ENCODE peak calls at places on chromosomes 4 and X, in ten cellular contexts. B is left lung; U is mammary epithelial cell; W is Right ventricle myocardium superior; D is coronary artery; R is globus pallidus; C is LoVo; E is MV-4-11; S is anterior cingulate cortex; Z is stimulated activated CD4-positive, alpha-beta T cell treated with anti-CD3 and anti-CD28 coated beads, TNF-alpha, amount 100 ng/mL, for 4 hours. G is an unnamed sample.

GRCh38 chr4:110344165-110344564 is 131.8 kb upstream of the ENPEP start:
- DNase-seq in S (no peak), D (no peak), U (no peak), C (peak), Z (no peak), E (no peak), R (no peak), W (no peak), B (no peak), G (no peak)

GRCh38 chrX:53089224-53089842 is 4.6 kb upstream of the KANTR start:
- DNase-seq in B (no peak), S (peak), E (peak), U (peak), R (no peak), Z (no peak), C (peak), W (no peak), D (no peak), G (no peak)

GRCh38 chr4:172776203-172776896 is 392.3 kb upstream of the GALNT7 start:
- DNase-seq in C (no peak), W (no peak), S (no peak), U (no peak), R (no peak), B (no peak), Z (no peak), E (no peak), D (no peak), G (no peak)

GRCh38 chrX:140817943-140818342 is 108.4 kb downstream of the LINC00632 start:
- DNase-seq in S (no peak), D (no peak), R (no peak), C (peak), E (no peak), B (no peak), U (no peak), W (no peak), Z (no peak), G (no peak)

GRCh38 chr4:40199999-40200880 is 3.4 kb downstream of the RHOH start:
- DNase-seq in S (no peak), W (no peak), U (peak), C (no peak), B (no peak), R (no peak), D (no peak), Z (no peak), E (peak), G (peak)

GRCh38 chr4:41257257-41257900 is 651 bp downstream of the UCHL1 start:
- DNase-seq in S (peak), C (peak), W (peak), D (peak), U (no peak), Z (peak), B (peak), E (no peak), R (peak), G (peak)

GRCh38 chr4:152673489-152673888 is 6.3 kb downstream of the TMEM154 start:
- DNase-seq in R (no peak), E (no peak), D (no peak), Z (no peak), U (peak), C (no peak), S (no peak), B (no peak), W (no peak), G (no peak)

GRCh38 chrX:134551365-134552095 is 91.6 kb downstream of the HPRT1 start:
- DNase-seq in D (no peak), B (no peak), R (no peak), C (no peak), W (no peak), E (no peak), U (no peak), S (no peak), Z (no peak), G (no peak)

GRCh38 chrX:48025561-48025960 is 18.8 kb downstream of the SPACA5 start:
- DNase-seq in S (peak), E (peak), U (peak), B (no peak), C (peak), D (peak), W (no peak), Z (no peak), R (peak), G (peak)

GRCh38 chr4:114780205-114780604 is 181.6 kb downstream of the UGT8 start:
- DNase-seq in D (no peak), U (no peak), E (no peak), C (peak), S (no peak), W (no peak), B (no peak), R (no peak), Z (no peak), G (no peak)

GRCh38 chrX:100990139-100990538 is 20.6 kb downstream of the ARL13A start:
- DNase-seq in C (no peak), W (no peak), U (no peak), B (no peak), E (no peak), D (no peak), Z (no peak), R (no peak), S (no peak), G (no peak)

GRCh38 chrX:151680805-151681204 is 14.5 kb upstream of the PRRG3 start:
- DNase-seq in B (no peak), C (peak), U (peak), W (no peak), E (peak), D (no peak), S (no peak), Z (peak), R (peak), G (no peak)

GRCh38 chr4:128481752-128482480 is 194.3 kb upstream of the PGRMC2 start:
- DNase-seq in B (no peak), S (no peak), D (no peak), U (no peak), W (no peak), C (no peak), R (no peak), E (peak), Z (no peak), G (no peak)

GRCh38 chr4:132238697-132239096 is 910.4 kb upstream of the PCDH10 start:
- DNase-seq in Z (no peak), E (no peak), C (no peak), W (no peak), U (no peak), B (no peak), R (no peak), D (no peak), S (no peak), G (no peak)

GRCh38 chr4:64581422-64581821 is 172.2 kb upstream of the TECRL start:
- DNase-seq in W (no peak), S (no peak), C (peak), R (no peak), U (peak), Z (no peak), D (no peak), E (no peak), B (no peak), G (no peak)

GRCh38 chrX:110381216-110381615 is 22.6 kb downstream of the RTL9 start:
- DNase-seq in Z (no peak), U (peak), E (no peak), R (no peak), D (no peak), B (no peak), C (no peak), W (no peak), S (no peak), G (no peak)

GRCh38 chr4:84685105-84685504 is 102.2 kb downstream of the CDS1 start:
- DNase-seq in D (no peak), C (no peak), R (no peak), S (no peak), W (no peak), Z (no peak), B (no peak), E (no peak), U (no peak), G (no peak)